ENCODE peak calls at places on chromosomes 5 and 9, in ten cellular contexts. A, Z, O, B, D, U, F, J, R and K are unnamed samples.

GRCh38 chr5:67182406-67182805 is 14.2 kb downstream of the CD180 start:
- DNase-seq in Z (peak; percentile 86), B (peak; percentile 61), R (no peak), O (no peak), U (peak; percentile 74), A (no peak), J (no peak), D (no peak), F (peak; percentile 78), K (peak; percentile 86)

GRCh38 chr9:74333633-74334032 is 163.5 kb upstream of the RORB start:
- DNase-seq in F (no peak), Z (no peak), J (no peak), R (no peak), U (no peak), O (peak; percentile 73), A (no peak), D (no peak), B (no peak), K (no peak)

GRCh38 chr9:138049779-138050471 is 172.3 kb downstream of the CACNA1B start:
- DNase-seq in R (no peak), O (no peak), B (no peak), F (no peak), Z (no peak), A (no peak), J (no peak), D (no peak), U (no peak), K (no peak)

GRCh38 chr9:98231770-98232478 is 23.5 kb downstream of the TBC1D2 start:
- DNase-seq in Z (peak; percentile 87), B (peak; percentile 41), F (peak; percentile 91), O (no peak), D (no peak), R (no peak), U (no peak), A (no peak), J (no peak), K (no peak)

GRCh38 chr9:121748080-121748479 is 96.6 kb downstream of the DAB2IP start:
- DNase-seq in A (no peak), O (no peak), J (no peak), D (no peak), B (no peak), Z (no peak), R (no peak), F (no peak), U (no peak), K (no peak)

GRCh38 chr9:135033487-135033886 is 54.0 kb upstream of the OLFM1 start:
- DNase-seq in Z (no peak), A (no peak), B (no peak), F (no peak), U (no peak), D (no peak), O (no peak), R (no peak), J (no peak), K (no peak)

GRCh38 chr9:61666849-61667371 is 477.1 kb downstream of the SPATA31A7 start:
- DNase-seq in B (no peak), O (no peak), Z (no peak), F (no peak), A (no peak), D (no peak), J (no peak), R (no peak), U (no peak), K (no peak)

GRCh38 chr5:116291271-116291670 is 206.4 kb downstream of the COMMD10 start:
- DNase-seq in J (no peak), F (no peak), Z (peak; percentile 8), O (no peak), B (no peak), D (no peak), R (no peak), A (no peak), U (no peak), K (no peak)

GRCh38 chr9:115340314-115340713 is 222.4 kb upstream of the TNC start:
- DNase-seq in J (no peak), F (no peak), B (no peak), Z (no peak), O (no peak), D (no peak), U (no peak), R (no peak), A (no peak), K (no peak)

GRCh38 chr5:133404724-133405123 is 207.6 kb downstream of the FSTL4 start:
- DNase-seq in A (no peak), J (no peak), Z (peak; percentile 2), R (no peak), O (no peak), D (no peak), U (no peak), B (no peak), F (no peak), K (no peak)